ENCODE peak calls at places on chromosomes 11 and 22, in seven cellular contexts. N, E, B, P, L, M and X are unnamed samples.
A peak's percentile ranks its signal among the peaks of the same experiment; 100 is the strongest.

GRCh38 chr22:36465232-36466021 is 16.0 kb downstream of the TXN2 start:
- DNase-seq in L (no peak), E (peak; percentile 86), N (peak; percentile 51), M (no peak), P (no peak), B (no peak), X (peak; percentile 31)

GRCh38 chr22:47681766-47682165 is 919.3 kb downstream of the TBC1D22A start:
- DNase-seq in N (no peak), M (peak; percentile 22), E (no peak), B (no peak), L (no peak), P (no peak), X (no peak)

GRCh38 chr11:28887681-28888080 is 779.5 kb downstream of the METTL15 start:
- DNase-seq in M (no peak), N (no peak), L (no peak), P (no peak), B (no peak), E (no peak), X (no peak)

GRCh38 chr22:18056161-18056666 is 21.6 kb upstream of the PEX26 start:
- DNase-seq in L (no peak), B (no peak), N (peak; percentile 16), P (peak; percentile 81), M (no peak), E (no peak), X (peak; percentile 77)

GRCh38 chr11:12802418-12803085 is 128.3 kb downstream of the TEAD1 start:
- DNase-seq in P (no peak), N (no peak), B (peak; percentile 26), M (no peak), E (peak; percentile 97), L (no peak), X (peak; percentile 99)

GRCh38 chr11:16985297-16985696 is 28.9 kb downstream of the PLEKHA7 start:
- DNase-seq in L (no peak), P (no peak), M (no peak), N (no peak), B (no peak), E (no peak), X (peak; percentile 74)

GRCh38 chr11:10351768-10352641 is 47.1 kb downstream of the ADM start:
- DNase-seq in B (no peak), L (no peak), E (no peak), P (peak; percentile 38), N (no peak), M (peak; percentile 85), X (peak; percentile 89)

GRCh38 chr22:29973269-29973668 is 90.3 kb downstream of the MTMR3 start:
- DNase-seq in N (no peak), L (no peak), M (no peak), E (no peak), B (no peak), P (no peak), X (no peak)

GRCh38 chr11:66871521-66871901 is 14.6 kb downstream of the LRFN4 start:
- DNase-seq in E (no peak), L (no peak), P (no peak), B (no peak), M (no peak), N (no peak), X (no peak)

GRCh38 chr11:20258496-20258895 is 98.2 kb upstream of the DBX1 start:
- DNase-seq in L (no peak), B (no peak), N (no peak), E (no peak), P (no peak), M (no peak), X (no peak)

GRCh38 chr11:48170840-48171233 is 45.8 kb upstream of the OR4B1 start:
- DNase-seq in P (no peak), L (no peak), M (no peak), E (no peak), N (no peak), B (no peak), X (no peak)

GRCh38 chr11:33620423-33621120 is 80.1 kb downstream of the C11orf91 start:
- DNase-seq in N (no peak), L (no peak), B (no peak), P (peak; percentile 34), M (no peak), E (no peak), X (no peak)

GRCh38 chr11:87180743-87181142 is 143.0 kb downstream of the TMEM135 start:
- DNase-seq in B (no peak), M (no peak), N (no peak), E (no peak), P (no peak), L (no peak), X (no peak)

GRCh38 chr11:1840780-1841480 is 2.1 kb downstream of the TNNI2 start:
- DNase-seq in E (no peak), N (no peak), B (no peak), M (no peak), P (no peak), L (no peak), X (no peak)

GRCh38 chr11:77776455-77776854 is 44.1 kb downstream of the RSF1 start:
- DNase-seq in P (no peak), L (no peak), M (no peak), B (no peak), E (peak; percentile 19), N (no peak), X (peak; percentile 29)

GRCh38 chr11:12785901-12786300 is 111.7 kb downstream of the TEAD1 start:
- DNase-seq in B (no peak), M (no peak), N (no peak), E (no peak), P (no peak), L (no peak), X (no peak)

GRCh38 chr22:22752556-22753477 is 108.4 kb downstream of the GGTLC2 start:
- DNase-seq in B (peak; percentile 61), M (peak; percentile 38), N (no peak), L (no peak), P (no peak), E (no peak), X (no peak)

GRCh38 chr22:49733631-49734030 is 94.0 kb downstream of the BRD1 start:
- DNase-seq in B (no peak), M (no peak), E (no peak), P (no peak), N (no peak), L (no peak), X (no peak)

GRCh38 chr22:17431179-17431578 is 61.9 kb downstream of the CECR2 start:
- DNase-seq in N (no peak), M (no peak), B (no peak), P (no peak), L (no peak), E (no peak), X (no peak)

GRCh38 chr11:1638344-1638743 is 8.8 kb downstream of the KRTAP5-5 start:
- DNase-seq in M (no peak), N (no peak), B (no peak), L (no peak), E (no peak), P (no peak), X (no peak)

GRCh38 chr11:73152086-73152853 is 10.2 kb upstream of the FCHSD2 start:
- DNase-seq in B (no peak), M (no peak), P (no peak), L (no peak), N (no peak), E (no peak), X (no peak)

GRCh38 chr11:70796601-70797000 is 398.3 kb downstream of the CTTN start:
- DNase-seq in P (no peak), E (peak; percentile 18), N (no peak), M (peak; percentile 53), B (peak; percentile 25), L (no peak), X (no peak)

GRCh38 chr11:10777806-10778205 is 26.8 kb downstream of the CTR9 start:
- DNase-seq in B (no peak), E (no peak), P (no peak), L (no peak), N (no peak), M (no peak), X (no peak)

GRCh38 chr11:133843454-133843987 is 1.8 kb downstream of the SPATA19 start:
- DNase-seq in E (no peak), M (no peak), L (no peak), P (no peak), B (no peak), N (no peak), X (no peak)

GRCh38 chr11:133841279-133842043 is 3.9 kb downstream of the SPATA19 start:
- DNase-seq in N (no peak), L (no peak), E (no peak), M (no peak), P (no peak), B (no peak), X (no peak)

GRCh38 chr11:133842730-133843129 is 2.6 kb downstream of the SPATA19 start:
- DNase-seq in P (no peak), L (no peak), M (no peak), B (no peak), E (no peak), N (no peak), X (no peak)

GRCh38 chr11:133842053-133842452 is 3.3 kb downstream of the SPATA19 start:
- DNase-seq in L (no peak), B (no peak), E (no peak), N (no peak), P (no peak), M (no peak), X (no peak)

GRCh38 chr11:133840479-133840941 is 4.8 kb downstream of the SPATA19 start:
- DNase-seq in B (no peak), E (no peak), N (no peak), P (no peak), L (no peak), M (no peak), X (no peak)
- TF ChIP-seq JUND in B (no peak), E (no peak), N (no peak), P (no peak), L (no peak), M (no peak), X (no peak)

DNA sequence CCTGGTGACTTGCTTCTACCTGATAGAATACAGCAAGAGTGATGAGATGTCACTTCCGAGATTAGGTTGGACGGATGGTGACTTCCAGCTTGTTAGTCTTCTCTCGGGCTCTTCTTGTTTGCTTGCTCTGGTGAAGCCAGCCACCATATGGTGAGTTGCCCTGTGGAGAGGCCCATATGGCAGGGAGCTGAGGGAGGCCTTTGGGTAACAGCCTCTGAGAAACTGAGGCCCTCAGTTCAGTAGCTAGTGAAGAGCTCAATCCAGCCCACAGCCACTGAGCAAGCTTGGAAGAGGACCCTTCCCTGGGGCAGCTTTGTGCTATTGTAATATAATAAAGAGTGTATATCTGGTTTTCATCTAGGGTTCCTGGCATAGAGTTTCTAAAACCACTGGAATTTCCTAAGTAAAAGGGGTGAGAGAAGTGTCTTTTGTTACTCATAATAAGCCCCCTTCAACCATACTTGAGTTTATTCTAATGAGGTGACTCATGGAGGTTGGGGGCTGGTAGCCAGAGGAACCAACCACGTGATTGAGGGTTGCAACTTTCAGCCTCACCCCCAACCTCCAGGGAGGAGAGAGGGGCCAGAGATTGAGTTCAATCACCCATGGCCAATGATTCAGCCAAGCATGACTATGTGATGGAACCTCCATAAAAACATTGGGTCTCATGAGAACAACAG is 8.0 kb upstream of the TPCN2 start:
- DNase-seq in N (no peak), L (no peak), M (no peak), B (no peak), E (no peak), P (no peak), X (no peak)
- TF ChIP-seq JUND in N (no peak), L (no peak), M (peak; percentile 69), B (no peak), E (no peak), P (peak; percentile 25), X (no peak)

GRCh38 chr11:45655347-45655756 is 10.1 kb downstream of the CHST1 start:
- DNase-seq in N (peak; percentile 93), E (peak; percentile 53), B (peak; percentile 82), L (no peak), P (peak; percentile 93), M (peak; percentile 98), X (peak; percentile 44)
- TF ChIP-seq JUND in N (no peak), E (no peak), B (peak; percentile 13), L (no peak), P (no peak), M (peak; percentile 67), X (no peak)

GRCh38 chr11:43681543-43681942 is 1.0 kb downstream of the HSD17B12 start:
- DNase-seq in P (no peak), N (no peak), B (no peak), E (no peak), M (no peak), L (no peak), X (peak; percentile 27)
- TF ChIP-seq JUND in P (no peak), N (no peak), B (no peak), E (no peak), M (no peak), L (no peak), X (no peak)